ENCODE peak calls at places on chromosomes 2 and 18, in seven cellular contexts. One of them, this sample, is unnamed. For H3K36me3, the result is how much of the 10 kb centered on the place peaks cover.

GRCh38 chr2:85728883-85729824 is 24.6 kb upstream of the ATOH8 start:
- DNase-seq in heart left ventricle: peak
- DNase-seq in psoas muscle: peak
- DNase-seq in left ventricle myocardium inferior: peak
- DNase-seq in testis: peak
- DNase-seq in K562: peak
- DNase-seq in lung: peak
- DNase-seq in this sample: peak

GRCh38 chr18:54173250-54173649 is 51.2 kb downstream of the MBD2 start:
- DNase-seq in K562: no peak
- DNase-seq in left ventricle myocardium inferior: no peak
- DNase-seq in psoas muscle: no peak
- DNase-seq in lung: no peak
- DNase-seq in heart left ventricle: no peak
- DNase-seq in testis: no peak
- DNase-seq in this sample: no peak

GRCh38 chr2:105417789-105418475 is 19.1 kb upstream of the FHL2 start:
- DNase-seq in testis: no peak
- DNase-seq in psoas muscle: no peak
- DNase-seq in lung: no peak
- DNase-seq in heart left ventricle: no peak
- DNase-seq in left ventricle myocardium inferior: no peak
- DNase-seq in K562: peak
- DNase-seq in this sample: no peak

GRCh38 chr18:26394047-26394654 is 154.2 kb downstream of the KCTD1 start:
- DNase-seq in psoas muscle: no peak
- DNase-seq in K562: no peak
- DNase-seq in testis: no peak
- DNase-seq in lung: no peak
- DNase-seq in heart left ventricle: no peak
- DNase-seq in left ventricle myocardium inferior: no peak
- DNase-seq in this sample: no peak

GRCh38 chr2:226679389-226680057 is 120.1 kb downstream of the IRS1 start:
- DNase-seq in lung: no peak
- DNase-seq in testis: no peak
- DNase-seq in psoas muscle: peak
- DNase-seq in left ventricle myocardium inferior: no peak
- DNase-seq in heart left ventricle: no peak
- DNase-seq in K562: no peak
- DNase-seq in this sample: peak

GRCh38 chr2:98902209-98903063 is 33.6 kb downstream of the CRACDL start:
- DNase-seq in psoas muscle: no peak
- DNase-seq in K562: no peak
- DNase-seq in lung: peak
- DNase-seq in left ventricle myocardium inferior: no peak
- DNase-seq in heart left ventricle: no peak
- DNase-seq in testis: no peak
- DNase-seq in this sample: peak

GRCh38 chr2:9778012-9778411 is 65.3 kb upstream of the TAF1B start:
- DNase-seq in testis: peak
- DNase-seq in left ventricle myocardium inferior: no peak
- DNase-seq in heart left ventricle: peak
- DNase-seq in psoas muscle: no peak
- DNase-seq in K562: peak
- DNase-seq in lung: no peak
- DNase-seq in this sample: peak

GRCh38 chr2:179336782-179337534 is 72.3 kb upstream of the SESTD1 start:
- DNase-seq in lung: no peak
- DNase-seq in psoas muscle: peak
- DNase-seq in testis: peak
- DNase-seq in heart left ventricle: no peak
- DNase-seq in left ventricle myocardium inferior: peak
- DNase-seq in K562: no peak
- DNase-seq in this sample: no peak

GRCh38 chr18:36403896-36404824 is 106.6 kb downstream of the FHOD3 start:
- DNase-seq in lung: no peak
- DNase-seq in heart left ventricle: peak
- DNase-seq in left ventricle myocardium inferior: no peak
- DNase-seq in K562: no peak
- DNase-seq in testis: no peak
- DNase-seq in psoas muscle: no peak
- DNase-seq in this sample: peak

GRCh38 chr2:79936715-79937114 is 367.8 kb downstream of the LRRTM1 start:
- DNase-seq in lung: no peak
- DNase-seq in K562: no peak
- DNase-seq in left ventricle myocardium inferior: no peak
- DNase-seq in heart left ventricle: no peak
- DNase-seq in psoas muscle: no peak
- DNase-seq in testis: no peak
- DNase-seq in this sample: no peak

GRCh38 chr2:27442282-27442980 is at the start of gene KRTCAP3:
- DNase-seq in lung: peak
- DNase-seq in testis: peak
- DNase-seq in psoas muscle: peak
- DNase-seq in heart left ventricle: no peak
- DNase-seq in left ventricle myocardium inferior: no peak
- DNase-seq in K562: peak
- DNase-seq in this sample: no peak

GRCh38 chr2:165889761-165890242 is 63.8 kb downstream of the TTC21B start:
- DNase-seq in left ventricle myocardium inferior: no peak
- DNase-seq in lung: no peak
- DNase-seq in K562: no peak
- DNase-seq in testis: no peak
- DNase-seq in heart left ventricle: no peak
- DNase-seq in psoas muscle: no peak
- DNase-seq in this sample: no peak

GRCh38 chr2:133045787-133046186 is 375.8 kb upstream of the LYPD1 start:
- DNase-seq in psoas muscle: no peak
- DNase-seq in lung: no peak
- DNase-seq in testis: no peak
- DNase-seq in K562: no peak
- DNase-seq in heart left ventricle: no peak
- DNase-seq in left ventricle myocardium inferior: no peak
- DNase-seq in this sample: no peak

GRCh38 chr2:109164739-109165221 is 35.8 kb downstream of the SH3RF3 start:
- DNase-seq in K562: no peak
- DNase-seq in testis: peak
- DNase-seq in left ventricle myocardium inferior: no peak
- DNase-seq in psoas muscle: no peak
- DNase-seq in heart left ventricle: peak
- DNase-seq in lung: no peak
- DNase-seq in this sample: no peak
- H3K27ac ChIP-seq in K562: no peak
- H3K27ac ChIP-seq in testis: peak
- H3K27ac ChIP-seq in left ventricle myocardium inferior: peak
- H3K27ac ChIP-seq in psoas muscle: peak
- H3K27ac ChIP-seq in heart left ventricle: peak
- H3K27ac ChIP-seq in lung: no peak
- H3K27ac ChIP-seq in this sample: no peak

DNA sequence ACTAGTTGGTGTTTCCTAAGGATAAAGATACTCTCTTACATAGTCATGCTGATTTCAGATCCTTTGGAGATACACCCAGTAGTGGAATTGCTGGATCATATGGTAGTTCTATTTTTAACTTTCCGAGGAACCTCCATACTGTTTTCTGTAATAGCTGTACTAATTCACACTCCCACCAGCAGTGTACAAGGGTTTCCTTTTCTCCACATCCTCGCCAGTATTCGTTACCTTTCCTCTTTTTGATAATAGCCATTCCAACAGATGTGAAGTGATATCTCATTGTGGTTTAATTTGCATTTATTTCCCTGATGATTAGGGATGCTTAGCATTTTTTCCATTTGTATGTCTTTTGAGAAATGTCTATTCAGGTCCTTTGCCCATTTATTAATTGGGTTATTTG is 34.0 kb downstream of the ACTR2 start:
- DNase-seq in psoas muscle: no peak
- DNase-seq in testis: no peak
- DNase-seq in K562: no peak
- DNase-seq in heart left ventricle: no peak
- DNase-seq in left ventricle myocardium inferior: no peak
- DNase-seq in lung: no peak
- DNase-seq in this sample: no peak
- H3K36me3 ChIP-seq in psoas muscle: under half
- H3K36me3 ChIP-seq in testis: under half
- H3K36me3 ChIP-seq in K562: half or more
- H3K36me3 ChIP-seq in heart left ventricle: under half
- H3K36me3 ChIP-seq in left ventricle myocardium inferior: half or more
- H3K36me3 ChIP-seq in lung: under half
- H3K36me3 ChIP-seq in this sample: under half

GRCh38 chr18:42141439-42141838 is 186.4 kb downstream of the PIK3C3 start:
- DNase-seq in lung: no peak
- DNase-seq in K562: no peak
- DNase-seq in left ventricle myocardium inferior: no peak
- DNase-seq in testis: no peak
- DNase-seq in psoas muscle: no peak
- DNase-seq in heart left ventricle: no peak
- DNase-seq in this sample: peak
- TF ChIP-seq CTCF in lung: no peak
- TF ChIP-seq CTCF in K562: no peak
- TF ChIP-seq CTCF in left ventricle myocardium inferior: no peak
- TF ChIP-seq CTCF in testis: no peak
- TF ChIP-seq CTCF in psoas muscle: no peak
- TF ChIP-seq CTCF in heart left ventricle: no peak
- TF ChIP-seq CTCF in this sample: peak

DNA sequence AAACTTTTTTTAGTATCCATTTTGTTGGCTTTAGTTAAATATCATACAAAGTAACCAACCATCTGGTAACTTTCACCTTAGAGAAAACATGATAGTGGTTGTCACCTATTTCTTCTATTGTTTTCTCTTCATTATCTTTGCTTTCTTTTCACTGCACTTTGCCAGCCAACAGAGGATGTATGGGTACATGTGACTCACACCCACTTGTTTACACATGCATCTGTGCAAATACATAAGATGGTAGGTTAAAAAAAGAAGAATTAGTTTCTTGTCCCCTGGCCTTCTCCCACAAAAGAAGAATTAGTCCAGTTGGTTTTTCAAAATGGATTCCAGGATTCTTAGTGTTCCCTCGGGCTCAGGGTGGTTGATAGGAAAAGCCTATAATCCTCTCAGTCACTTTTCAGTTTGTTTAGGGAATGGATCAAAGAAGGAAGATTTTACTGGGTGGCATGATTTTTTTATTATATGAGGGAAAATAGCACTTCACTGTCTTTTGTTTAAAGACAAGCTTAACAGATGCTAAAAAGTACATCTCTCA is 46.6 kb downstream of the CDK15 start:
- DNase-seq in left ventricle myocardium inferior: no peak
- DNase-seq in psoas muscle: no peak
- DNase-seq in lung: no peak
- DNase-seq in K562: no peak
- DNase-seq in heart left ventricle: no peak
- DNase-seq in testis: no peak
- DNase-seq in this sample: no peak
- H3K27ac ChIP-seq in left ventricle myocardium inferior: no peak
- H3K27ac ChIP-seq in psoas muscle: no peak
- H3K27ac ChIP-seq in lung: no peak
- H3K27ac ChIP-seq in K562: no peak
- H3K27ac ChIP-seq in heart left ventricle: no peak
- H3K27ac ChIP-seq in testis: no peak
- H3K27ac ChIP-seq in this sample: peak

GRCh38 chr18:77066101-77066500 is 66.5 kb downstream of the MBP start:
- DNase-seq in left ventricle myocardium inferior: no peak
- DNase-seq in psoas muscle: no peak
- DNase-seq in heart left ventricle: no peak
- DNase-seq in testis: no peak
- DNase-seq in K562: no peak
- DNase-seq in lung: no peak
- DNase-seq in this sample: no peak
- H3K36me3 ChIP-seq in left ventricle myocardium inferior: under half
- H3K36me3 ChIP-seq in psoas muscle: under half
- H3K36me3 ChIP-seq in heart left ventricle: under half
- H3K36me3 ChIP-seq in testis: under half
- H3K36me3 ChIP-seq in K562: under half
- H3K36me3 ChIP-seq in lung: under half
- H3K36me3 ChIP-seq in this sample: under half

DNA sequence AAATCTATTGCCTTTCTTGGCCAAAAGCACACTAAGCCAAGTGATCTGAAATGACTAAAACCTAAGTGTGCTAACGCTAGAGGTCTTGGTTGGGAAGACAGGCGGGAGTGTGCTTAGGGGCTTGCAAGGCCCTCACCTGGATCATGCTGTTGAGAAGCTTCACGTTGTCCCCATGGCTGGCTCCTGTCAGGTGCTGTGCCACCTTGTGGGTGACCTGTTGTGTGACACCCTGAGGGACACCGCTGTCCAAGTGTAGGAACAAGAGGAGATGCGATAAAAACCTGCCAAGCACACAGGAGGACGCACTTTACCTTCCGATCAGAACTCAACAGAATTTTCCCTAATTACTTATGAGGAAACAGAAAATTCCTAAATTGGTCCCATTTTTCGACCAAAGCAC is 50.8 kb downstream of the EPG5 start:
- DNase-seq in lung: no peak
- DNase-seq in testis: no peak
- DNase-seq in left ventricle myocardium inferior: no peak
- DNase-seq in psoas muscle: no peak
- DNase-seq in K562: peak
- DNase-seq in heart left ventricle: no peak
- DNase-seq in this sample: peak
- TF ChIP-seq CTCF in lung: no peak
- TF ChIP-seq CTCF in testis: no peak
- TF ChIP-seq CTCF in left ventricle myocardium inferior: no peak
- TF ChIP-seq CTCF in psoas muscle: no peak
- TF ChIP-seq CTCF in K562: no peak
- TF ChIP-seq CTCF in heart left ventricle: no peak
- TF ChIP-seq CTCF in this sample: peak

GRCh38 chr2:60513191-60513590 is 40.3 kb downstream of the BCL11A start:
- DNase-seq in psoas muscle: no peak
- DNase-seq in left ventricle myocardium inferior: no peak
- DNase-seq in lung: no peak
- DNase-seq in testis: no peak
- DNase-seq in heart left ventricle: no peak
- DNase-seq in K562: no peak
- DNase-seq in this sample: no peak

GRCh38 chr2:60513996-60514395 is 39.5 kb downstream of the BCL11A start:
- DNase-seq in psoas muscle: no peak
- DNase-seq in lung: no peak
- DNase-seq in K562: no peak
- DNase-seq in testis: no peak
- DNase-seq in heart left ventricle: no peak
- DNase-seq in left ventricle myocardium inferior: no peak
- DNase-seq in this sample: no peak

GRCh38 chr2:60510713-60511112 is 42.7 kb downstream of the BCL11A start:
- DNase-seq in testis: no peak
- DNase-seq in lung: no peak
- DNase-seq in heart left ventricle: no peak
- DNase-seq in psoas muscle: no peak
- DNase-seq in K562: no peak
- DNase-seq in left ventricle myocardium inferior: no peak
- DNase-seq in this sample: no peak

GRCh38 chr2:60512063-60512622 is 41.3 kb downstream of the BCL11A start:
- DNase-seq in heart left ventricle: no peak
- DNase-seq in lung: no peak
- DNase-seq in psoas muscle: no peak
- DNase-seq in K562: no peak
- DNase-seq in testis: no peak
- DNase-seq in left ventricle myocardium inferior: no peak
- DNase-seq in this sample: no peak

GRCh38 chr2:60512641-60513040 is 40.8 kb downstream of the BCL11A start:
- DNase-seq in left ventricle myocardium inferior: no peak
- DNase-seq in K562: no peak
- DNase-seq in lung: no peak
- DNase-seq in heart left ventricle: no peak
- DNase-seq in psoas muscle: no peak
- DNase-seq in testis: no peak
- DNase-seq in this sample: no peak
- H3K27ac ChIP-seq in left ventricle myocardium inferior: no peak
- H3K27ac ChIP-seq in K562: no peak
- H3K27ac ChIP-seq in lung: no peak
- H3K27ac ChIP-seq in heart left ventricle: no peak
- H3K27ac ChIP-seq in psoas muscle: no peak
- H3K27ac ChIP-seq in testis: no peak
- H3K27ac ChIP-seq in this sample: no peak

This sample was measured in WERI-Rb-1.